ENCODE peak calls at places on chromosomes 3 and 15, in ten cellular contexts. O is AG10803, G is IMR-90, E is HEK293T, K is AG08395, L is activated T-cell treated with anti-CD3 and anti-CD28 coated beads for 1 hour, H is substantia nigra, F is astrocyte of the hippocampus, S is cardiac muscle cell, I is NAMALWA. T is an unnamed sample.

GRCh38 chr3:52291508-52292181 is 4.0 kb downstream of the GLYCTK start:
- DNase-seq in O (no peak), G (no peak), E (no peak), K (peak; percentile 41), L (peak; percentile 41), H (no peak), F (peak; percentile 47), S (peak; percentile 51), I (peak; percentile 46), T (no peak)

GRCh38 chr3:29384640-29385039 is 103.8 kb downstream of the RBMS3 start:
- DNase-seq in O (peak; percentile 88), G (peak; percentile 65), E (peak; percentile 14), K (peak; percentile 80), L (no peak), H (no peak), F (peak; percentile 67), S (peak; percentile 34), I (no peak), T (peak; percentile 38)

GRCh38 chr3:119891944-119892721 is 110.2 kb downstream of the NR1I2 start:
- DNase-seq in O (peak; percentile 76), G (peak; percentile 71), E (peak; percentile 57), K (peak; percentile 63), L (peak; percentile 19), H (peak; percentile 10), F (peak; percentile 83), S (peak; percentile 79), I (peak; percentile 77), T (peak; percentile 76)

GRCh38 chr15:91515188-91515754 is 338.2 kb upstream of the SLCO3A1 start:
- DNase-seq in O (peak; percentile 85), G (peak; percentile 92), E (no peak), K (peak; percentile 91), L (no peak), H (no peak), F (peak; percentile 71), S (no peak), I (no peak), T (peak; percentile 56)

GRCh38 chr3:15271785-15272381 is 60.5 kb downstream of the SH3BP5 start:
- DNase-seq in O (no peak), G (no peak), E (no peak), K (no peak), L (peak; percentile 62), H (no peak), F (no peak), S (no peak), I (no peak), T (no peak)

GRCh38 chr3:28699283-28699682 is 350.7 kb upstream of the AZI2 start:
- DNase-seq in O (no peak), G (no peak), E (no peak), K (no peak), L (no peak), H (no peak), F (no peak), S (no peak), I (no peak), T (peak; percentile 74)

GRCh38 chr3:197811343-197811742 is 20.3 kb downstream of the LRCH3 start:
- DNase-seq in O (peak; percentile 97), G (peak; percentile 94), E (no peak), K (peak; percentile 82), L (no peak), H (no peak), F (peak; percentile 50), S (no peak), I (no peak), T (peak; percentile 16)

GRCh38 chr3:191345334-191345733 is 15.0 kb upstream of the UTS2B start:
- DNase-seq in O (no peak), G (no peak), E (no peak), K (no peak), L (no peak), H (no peak), F (no peak), S (no peak), I (no peak), T (no peak)

GRCh38 chr3:52175416-52176187 is 21.4 kb upstream of the POC1A start:
- DNase-seq in O (no peak), G (no peak), E (no peak), K (no peak), L (no peak), H (no peak), F (no peak), S (no peak), I (no peak), T (no peak)

GRCh38 chr3:193783166-193783896 is 190.3 kb downstream of the OPA1 start:
- DNase-seq in O (peak; percentile 9), G (no peak), E (no peak), K (no peak), L (no peak), H (no peak), F (peak; percentile 57), S (no peak), I (no peak), T (peak; percentile 80)

GRCh38 chr3:70984756-70985155 is 598.8 kb downstream of the FOXP1 start:
- DNase-seq in O (peak; percentile 57), G (peak; percentile 71), E (no peak), K (no peak), L (no peak), H (no peak), F (no peak), S (no peak), I (no peak), T (no peak)

GRCh38 chr3:143222505-143222904 is 102.9 kb downstream of the CHST2 start:
- DNase-seq in O (no peak), G (no peak), E (no peak), K (no peak), L (no peak), H (no peak), F (peak; percentile 31), S (peak; percentile 3), I (no peak), T (no peak)

GRCh38 chr15:101068961-101069734 is 150.0 kb downstream of the LRRK1 start:
- DNase-seq in O (peak; percentile 31), G (peak; percentile 61), E (peak; percentile 57), K (peak; percentile 13), L (no peak), H (no peak), F (no peak), S (peak; percentile 81), I (no peak), T (peak; percentile 50)

GRCh38 chr3:191301982-191302381 is 27.2 kb upstream of the CCDC50 start:
- DNase-seq in O (no peak), G (no peak), E (no peak), K (no peak), L (no peak), H (no peak), F (no peak), S (no peak), I (no peak), T (no peak)

GRCh38 chr15:73630796-73631471 is 2.3 kb downstream of the NPTN start:
- DNase-seq in O (no peak), G (no peak), E (no peak), K (no peak), L (no peak), H (no peak), F (no peak), S (no peak), I (no peak), T (no peak)

GRCh38 chr3:124459678-124460077 is 270.6 kb upstream of the UMPS start:
- DNase-seq in O (no peak), G (peak; percentile 52), E (no peak), K (no peak), L (no peak), H (no peak), F (no peak), S (no peak), I (no peak), T (no peak)